ENCODE peak calls at places on chromosome 3, in nine cellular contexts. W is GM10248, F is upper lobe of left lung, O is OCI-LY7, R is pancreas, S is WERI-Rb-1, Q is tibial nerve, T is heart right ventricle, Y is kidney epithelial cell. H is an unnamed sample.

GRCh38 chr3:141233457-141234161 is 2.0 kb downstream of the PXYLP1 start:
- DNase-seq in O (no peak), W (no peak), F (no peak), S (no peak), Q (no peak), R (no peak), T (no peak), Y (no peak), H (no peak)

GRCh38 chr3:156843071-156843808 is 17.1 kb downstream of the LEKR1 start:
- DNase-seq in O (no peak), Y (no peak), S (no peak), Q (no peak), F (no peak), R (no peak), W (no peak), T (no peak), H (no peak)

GRCh38 chr3:144119611-144120010 is 148.0 kb downstream of the DIPK2A start:
- DNase-seq in W (no peak), O (no peak), Q (no peak), S (no peak), R (no peak), T (no peak), F (no peak), Y (no peak), H (no peak)

GRCh38 chr3:112635674-112636073 is 5.3 kb downstream of the CCDC80 start:
- DNase-seq in W (no peak), S (no peak), T (no peak), R (no peak), Y (no peak), F (no peak), Q (peak), O (no peak), H (no peak)

GRCh38 chr3:31077021-31077601 is 182.7 kb upstream of the GADL1 start:
- DNase-seq in Y (peak), R (no peak), S (no peak), O (no peak), W (no peak), T (no peak), Q (no peak), F (no peak), H (no peak)

GRCh38 chr3:16386536-16386935 is 121.5 kb downstream of the OXNAD1 start:
- DNase-seq in Q (no peak), Y (no peak), W (no peak), S (no peak), R (no peak), T (no peak), F (no peak), O (no peak), H (no peak)

GRCh38 chr3:151553873-151554272 is 93.0 kb upstream of the IGSF10 start:
- DNase-seq in Y (no peak), W (no peak), T (peak), Q (no peak), S (no peak), R (no peak), F (no peak), O (no peak), H (no peak)

GRCh38 chr3:64267774-64268604 is 42.7 kb upstream of the PRICKLE2 start:
- DNase-seq in W (no peak), T (peak), Q (peak), F (peak), O (no peak), Y (no peak), R (peak), S (peak), H (no peak)

GRCh38 chr3:137163241-137163916 is 205.6 kb downstream of the IL20RB start:
- DNase-seq in Q (peak), W (no peak), S (peak), Y (no peak), R (no peak), O (no peak), T (no peak), F (no peak), H (no peak)

GRCh38 chr3:56702487-56703315 is 19.6 kb upstream of the TASOR start:
- DNase-seq in T (no peak), W (peak), F (no peak), Q (peak), Y (no peak), R (no peak), O (peak), S (peak), H (no peak)

GRCh38 chr3:29409409-29409808 is 128.5 kb downstream of the RBMS3 start:
- DNase-seq in S (no peak), W (no peak), O (no peak), F (no peak), T (no peak), Q (no peak), R (no peak), Y (no peak), H (no peak)

GRCh38 chr3:115655761-115656282 is 32.5 kb downstream of the GAP43 start:
- DNase-seq in T (no peak), Q (no peak), S (no peak), W (no peak), O (no peak), F (no peak), R (no peak), Y (no peak), H (no peak)

GRCh38 chr3:190458040-190458439 is 8.3 kb upstream of the TMEM207 start:
- DNase-seq in Y (no peak), Q (no peak), T (no peak), F (no peak), W (no peak), O (no peak), S (no peak), R (no peak), H (no peak)

DNA sequence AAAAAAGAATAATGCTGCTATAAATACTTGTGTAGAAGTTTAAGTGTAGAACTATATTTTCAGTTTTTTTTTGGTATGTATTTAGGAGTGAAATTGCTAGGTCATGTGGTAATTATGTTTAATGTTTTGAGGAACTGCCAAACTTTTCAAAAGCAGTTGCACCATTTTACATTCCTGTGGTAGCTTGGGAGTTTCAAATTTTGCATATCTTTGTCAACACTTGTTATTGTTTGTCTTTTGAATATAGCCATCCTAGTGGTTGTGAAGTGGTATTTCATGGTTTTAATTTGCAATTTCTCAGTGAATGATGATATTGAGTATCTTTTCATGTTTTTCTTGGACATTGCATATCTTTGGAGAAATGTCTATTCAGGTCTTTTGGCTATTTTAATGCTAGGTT is 30.4 kb downstream of the SKIL start:
- DNase-seq in Q (no peak), R (no peak), O (no peak), Y (no peak), S (no peak), W (no peak), F (no peak), T (no peak), H (no peak)
- TF ChIP-seq CTCF in Q (no peak), R (no peak), O (no peak), Y (no peak), S (no peak), W (no peak), F (no peak), T (no peak), H (no peak)

GRCh38 chr3:51637144-51637940 is 33.7 kb upstream of the TEX264 start:
- DNase-seq in O (no peak), Y (no peak), T (no peak), F (no peak), R (no peak), S (no peak), W (no peak), Q (no peak), H (no peak)

GRCh38 chr3:51642462-51642861 is 28.6 kb upstream of the TEX264 start:
- DNase-seq in Q (no peak), W (no peak), R (no peak), O (peak), Y (no peak), S (no peak), F (no peak), T (no peak), H (no peak)

GRCh38 chr3:51637941-51638471 is 33.0 kb upstream of the TEX264 start:
- DNase-seq in R (no peak), Q (peak), W (peak), S (peak), T (no peak), F (no peak), Y (peak), O (peak), H (no peak)
- TF ChIP-seq CTCF in R (no peak), Q (peak), W (peak), S (peak), T (peak), F (peak), Y (peak), O (peak), H (no peak)

DNA sequence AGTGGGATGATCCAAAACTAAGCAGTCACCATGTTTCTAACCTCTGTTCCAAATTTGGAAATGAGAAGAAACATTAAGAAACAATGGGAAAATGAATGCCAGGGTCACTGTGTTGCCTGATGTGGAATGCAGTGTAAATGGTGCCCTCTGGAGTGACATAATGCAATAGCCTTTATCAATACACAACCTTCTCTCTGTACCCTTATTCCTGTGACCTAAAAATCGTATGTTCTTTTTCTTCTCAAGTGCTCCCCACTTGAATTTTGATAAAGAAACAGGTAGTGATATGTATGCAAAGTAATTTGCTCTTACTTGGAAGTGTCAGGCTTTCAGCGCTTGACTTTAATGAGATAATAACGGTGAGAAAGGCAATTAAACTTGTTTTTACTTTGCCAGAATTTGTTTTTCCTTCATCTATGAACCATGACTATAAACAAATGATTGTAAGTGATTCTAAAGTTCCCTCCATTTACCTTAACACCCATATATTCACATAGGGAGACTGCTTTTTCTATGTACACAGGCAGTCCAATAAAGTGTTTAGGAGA is 145.8 kb upstream of the THRB start:
- DNase-seq in O (no peak), Q (no peak), F (no peak), S (no peak), W (no peak), T (no peak), R (no peak), Y (peak), H (no peak)
- TF ChIP-seq CTCF in O (peak), Q (no peak), F (peak), S (peak), W (peak), T (peak), R (peak), Y (peak), H (no peak)

DNA sequence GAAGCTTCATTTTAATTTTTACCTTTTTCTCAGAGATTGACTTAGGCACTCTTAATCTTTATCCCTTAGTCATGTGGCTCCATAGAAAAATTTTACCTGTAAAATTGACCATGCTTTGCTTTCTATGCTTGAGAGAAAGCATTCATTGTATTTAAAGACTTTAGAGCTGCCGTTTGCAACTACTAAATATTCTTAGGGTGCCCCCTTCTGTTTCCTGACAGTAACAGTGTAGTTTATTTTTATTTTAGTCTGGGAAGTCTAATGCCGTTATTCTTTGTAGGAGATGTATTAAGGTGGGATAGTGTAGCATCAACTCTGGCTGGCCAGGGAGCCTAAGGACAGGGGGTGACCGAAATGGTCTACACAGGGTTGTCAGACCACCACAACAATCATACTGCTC is 84.5 kb upstream of the SYNPR start:
- DNase-seq in F (no peak), W (no peak), O (peak), S (no peak), Q (no peak), Y (no peak), T (no peak), R (no peak), H (no peak)
- TF ChIP-seq CTCF in F (no peak), W (no peak), O (peak), S (peak), Q (no peak), Y (peak), T (peak), R (peak), H (no peak)

GRCh38 chr3:25849101-25849500 is 59.2 kb downstream of the OXSM start:
- DNase-seq in O (no peak), Y (no peak), S (no peak), T (no peak), W (no peak), R (no peak), F (no peak), Q (no peak), H (no peak)

GRCh38 chr3:25846282-25846681 is 56.4 kb downstream of the OXSM start:
- DNase-seq in F (no peak), T (no peak), S (no peak), Y (no peak), Q (no peak), R (no peak), O (no peak), W (no peak), H (no peak)

GRCh38 chr3:25840099-25840498 is 50.2 kb downstream of the OXSM start:
- DNase-seq in Q (no peak), O (no peak), R (no peak), Y (no peak), F (no peak), S (no peak), T (no peak), W (no peak), H (no peak)

GRCh38 chr3:25843332-25843731 is 53.4 kb downstream of the OXSM start:
- DNase-seq in R (no peak), S (no peak), W (no peak), F (no peak), Y (no peak), Q (no peak), O (peak), T (no peak), H (no peak)
- TF ChIP-seq CTCF in R (no peak), S (no peak), W (no peak), F (no peak), Y (no peak), Q (no peak), O (peak), T (peak), H (no peak)